ENCODE peak calls at places on chromosomes 13 and 19, in four cellular contexts. X, K, H and P are unnamed samples.

GRCh38 chr19:47369923-47370625 is 21.0 kb downstream of the DHX34 start:
- DNase-seq in H (no peak), X (no peak), K (no peak), P (no peak)

GRCh38 chr19:15297416-15298224 is 34.7 kb downstream of the BRD4 start:
- DNase-seq in H (no peak), X (no peak), K (peak; percentile 33), P (no peak)

GRCh38 chr13:94598281-94598680 is 2.3 kb upstream of the TGDS start:
- DNase-seq in X (no peak), H (no peak), K (no peak), P (no peak)

GRCh38 chr13:98141938-98142426 is 912 bp upstream of the FARP1 start:
- DNase-seq in X (peak; percentile 87), H (no peak), K (peak; percentile 39), P (peak; percentile 73)

GRCh38 chr13:66665991-66666390 is 564.1 kb downstream of the PCDH9 start:
- DNase-seq in K (peak; percentile 14), H (no peak), X (no peak), P (no peak)

GRCh38 chr13:109200556-109200955 is 571.1 kb downstream of the MYO16 start:
- DNase-seq in H (no peak), K (no peak), X (no peak), P (no peak)

GRCh38 chr19:46442808-46443450 is 14.2 kb upstream of the PNMA8C start:
- DNase-seq in K (no peak), X (no peak), H (no peak), P (no peak)

GRCh38 chr13:109804654-109805053 is 18.3 kb upstream of the IRS2 start:
- DNase-seq in H (no peak), K (no peak), X (no peak), P (no peak)

GRCh38 chr13:113806104-113806471 is 47.1 kb downstream of the TMEM255B start:
- DNase-seq in H (no peak), K (no peak), X (no peak), P (no peak)

GRCh38 chr13:32887617-32888016 is 128.6 kb upstream of the KL start:
- DNase-seq in K (no peak), H (no peak), X (no peak), P (no peak)

GRCh38 chr19:44607049-44607448 is 6.3 kb upstream of the IGSF23 start:
- DNase-seq in K (no peak), H (no peak), X (no peak), P (no peak)

GRCh38 chr19:38852231-38853044 is 2.7 kb upstream of the HNRNPL start:
- DNase-seq in K (peak; percentile 67), H (peak; percentile 85), X (peak; percentile 94), P (peak; percentile 84)

GRCh38 chr19:48631254-48631653 is 5.9 kb downstream of the DBP start:
- DNase-seq in X (no peak), K (no peak), H (peak; percentile 56), P (no peak)

GRCh38 chr19:19040417-19040816 is 7.0 kb downstream of the ARMC6 start:
- DNase-seq in K (no peak), X (no peak), H (no peak), P (no peak)

GRCh38 chr19:39937094-39937493 is 2.7 kb upstream of the FCGBP start:
- DNase-seq in H (no peak), X (no peak), K (no peak), P (no peak)

GRCh38 chr19:46944918-46945628 is 74.6 kb upstream of the NPAS1 start:
- DNase-seq in H (peak; percentile 73), X (peak; percentile 88), K (peak; percentile 54), P (peak; percentile 89)

DNA sequence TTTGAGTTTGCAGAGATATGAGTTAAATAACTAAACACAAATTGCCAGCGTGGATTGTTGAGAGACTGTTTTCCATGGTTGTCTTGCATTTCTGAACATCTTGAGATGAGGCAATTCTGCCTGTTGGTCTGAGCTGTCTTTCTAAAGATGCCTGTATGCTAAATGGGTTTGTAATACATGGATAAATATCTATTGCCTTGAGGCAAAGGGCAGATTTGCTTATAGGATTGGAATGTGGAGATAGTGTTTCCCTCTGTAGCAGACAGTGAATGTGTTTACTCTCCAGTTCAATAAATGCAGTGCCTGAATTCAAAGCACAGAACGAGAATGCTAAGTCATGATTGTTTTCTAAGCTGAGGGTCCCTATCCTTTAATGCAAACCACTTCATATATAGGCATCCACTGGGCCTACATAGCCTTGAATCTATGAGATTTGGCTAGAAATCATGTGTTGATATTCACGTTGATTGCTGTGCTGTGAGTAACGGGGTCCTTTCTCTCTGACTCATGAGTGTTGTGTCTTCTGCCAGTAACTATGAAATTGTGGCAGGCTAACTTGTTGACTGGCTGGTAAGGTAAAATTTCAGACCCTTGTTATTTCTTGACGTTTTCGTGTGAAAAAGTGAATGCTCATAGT is 2554.8 kb downstream of the PCDH9 start:
- DNase-seq in H (no peak), X (no peak), K (no peak), P (no peak)
- TF ChIP-seq CTCF in H (no peak), X (no peak), K (no peak), P (no peak)

GRCh38 chr19:13366529-13367143 is 139.6 kb downstream of the CACNA1A start:
- DNase-seq in K (peak; percentile 16), H (no peak), X (no peak), P (no peak)
- TF ChIP-seq CTCF in K (peak; percentile 23), H (no peak), X (no peak), P (no peak)

GRCh38 chr13:59843040-59843439 is 320.7 kb downstream of the DIAPH3 start:
- DNase-seq in X (no peak), K (no peak), H (no peak), P (no peak)

GRCh38 chr13:59842507-59842906 is 321.2 kb downstream of the DIAPH3 start:
- DNase-seq in X (no peak), K (no peak), H (no peak), P (no peak)

DNA sequence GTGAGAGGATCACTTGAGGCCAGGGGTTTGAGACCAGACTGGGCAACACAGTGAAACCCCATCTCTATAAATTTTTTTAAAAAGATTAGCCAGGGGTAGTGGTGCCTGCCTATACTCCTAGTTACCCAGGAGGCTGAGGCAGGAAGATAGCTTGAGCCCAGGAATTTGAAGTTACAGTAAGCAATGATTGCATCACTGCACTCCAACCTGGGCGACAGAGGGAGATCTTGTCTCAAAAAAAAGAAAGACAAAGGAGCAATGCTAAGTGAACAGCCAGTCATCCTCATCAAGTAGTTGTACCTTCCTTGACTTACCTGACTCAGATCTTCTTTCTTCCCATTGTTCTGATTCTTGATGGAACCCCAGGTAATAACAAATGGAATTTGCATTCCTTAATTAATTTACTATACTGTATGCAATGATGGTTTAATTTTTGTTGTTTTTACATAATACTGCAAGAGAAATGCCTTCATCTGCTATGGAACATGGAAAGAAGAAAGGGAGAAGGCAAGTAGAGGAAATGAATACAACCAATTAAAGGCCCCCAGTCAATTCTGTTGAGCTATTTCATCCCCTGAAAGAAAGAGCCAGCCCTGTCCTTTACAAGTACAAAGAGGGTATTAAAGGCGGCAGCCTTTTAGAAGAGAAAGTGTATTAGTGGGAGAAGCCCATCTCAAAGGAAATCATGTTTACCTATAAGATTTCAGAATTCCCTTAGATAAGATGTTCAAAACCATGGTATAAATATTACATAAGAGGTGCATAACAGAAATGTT is 316.7 kb downstream of the DIAPH3 start:
- DNase-seq in H (no peak), X (no peak), K (no peak), P (no peak)
- TF ChIP-seq CTCF in H (no peak), X (no peak), K (no peak), P (no peak)

DNA sequence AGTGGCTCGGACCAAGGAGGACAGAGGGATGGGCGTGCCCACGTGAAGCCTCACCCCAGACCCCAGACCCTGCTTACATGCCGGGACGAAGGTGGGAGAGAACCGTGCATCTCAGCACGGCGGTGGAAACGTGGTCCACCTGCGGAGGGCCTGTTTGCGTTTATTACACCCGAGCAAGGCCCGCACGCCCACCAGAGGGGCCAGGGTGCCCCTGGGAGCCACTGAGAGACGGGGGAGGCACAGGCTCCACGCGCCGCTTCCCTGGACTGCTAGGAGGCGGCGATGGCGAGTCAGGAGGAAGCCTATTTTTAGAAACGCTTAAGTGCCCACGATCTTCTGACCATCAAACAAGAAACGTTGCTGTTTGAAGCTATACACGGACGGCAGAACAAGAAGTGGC is 80.7 kb downstream of the ATP11A start:
- DNase-seq in K (no peak), X (no peak), H (no peak), P (no peak)
- TF ChIP-seq CTCF in K (no peak), X (no peak), H (no peak), P (no peak)

DNA sequence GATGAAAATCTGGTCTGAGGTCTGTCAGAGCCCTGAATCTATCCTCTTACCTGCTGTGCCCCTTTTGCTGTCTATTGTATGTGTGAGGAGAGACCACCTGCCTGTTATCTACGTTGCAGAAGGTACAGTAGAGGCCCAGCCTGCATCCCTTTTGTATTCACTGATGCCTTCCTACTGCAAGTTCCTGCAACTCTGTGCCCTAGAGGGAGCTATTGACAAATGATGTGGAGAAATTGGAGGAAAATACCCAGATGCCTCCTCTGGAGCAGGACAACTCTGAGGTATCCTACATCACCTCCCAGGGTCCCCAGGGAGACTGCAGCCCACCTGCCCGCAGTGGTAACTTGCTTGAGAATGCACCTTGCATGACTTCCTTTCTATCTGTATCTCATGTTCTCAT is 33.7 kb downstream of the SIAH3 start:
- DNase-seq in X (no peak), K (no peak), H (no peak), P (peak; percentile 8)
- TF ChIP-seq CTCF in X (no peak), K (no peak), H (no peak), P (no peak)